ENCODE peak calls at places on chromosome 17, in ten cellular contexts. P, X, N, S, H, R, Y, M, T and K are unnamed samples.

GRCh38 chr17:67054011-67054591 is 9.7 kb downstream of the CACNG1 start:
- DNase-seq in P (no peak), X (no peak), N (no peak), S (no peak), H (no peak), R (no peak), Y (no peak), M (no peak), T (no peak), K (no peak)

GRCh38 chr17:36721560-36722120 is 120.3 kb downstream of the MRM1 start:
- DNase-seq in P (peak), X (no peak), N (no peak), S (peak), H (no peak), R (no peak), Y (no peak), M (no peak), T (no peak), K (no peak)

GRCh38 chr17:27976331-27976730 is 66.1 kb upstream of the NLK start:
- DNase-seq in P (peak), X (peak), N (no peak), S (no peak), H (no peak), R (peak), Y (no peak), M (no peak), T (no peak), K (no peak)

GRCh38 chr17:79073016-79073705 is 1.5 kb upstream of the ENGASE start:
- DNase-seq in P (no peak), X (no peak), N (no peak), S (no peak), H (no peak), R (no peak), Y (no peak), M (no peak), T (peak), K (no peak)

GRCh38 chr17:72806011-72806410 is 286.5 kb downstream of the SLC39A11 start:
- DNase-seq in P (no peak), X (peak), N (no peak), S (no peak), H (no peak), R (no peak), Y (no peak), M (no peak), T (no peak), K (no peak)

GRCh38 chr17:37483311-37484039 is 6.2 kb upstream of the DUSP14 start:
- DNase-seq in P (no peak), X (peak), N (peak), S (no peak), H (no peak), R (no peak), Y (no peak), M (no peak), T (no peak), K (no peak)

GRCh38 chr17:36072431-36073121 is 8.5 kb downstream of the CCL18 start:
- DNase-seq in P (peak), X (peak), N (no peak), S (peak), H (peak), R (peak), Y (peak), M (no peak), T (peak), K (no peak)

GRCh38 chr17:1940810-1941185 is 84.3 kb downstream of the RTN4RL1 start:
- DNase-seq in P (no peak), X (no peak), N (no peak), S (no peak), H (no peak), R (no peak), Y (no peak), M (no peak), T (no peak), K (no peak)

GRCh38 chr17:17114592-17115225 is 72.5 kb downstream of the MPRIP start:
- DNase-seq in P (no peak), X (no peak), N (no peak), S (no peak), H (no peak), R (no peak), Y (no peak), M (no peak), T (no peak), K (no peak)

GRCh38 chr17:3167574-3167973 is 29.7 kb upstream of the OR1A2 start:
- DNase-seq in P (no peak), X (no peak), N (no peak), S (no peak), H (no peak), R (no peak), Y (no peak), M (no peak), T (no peak), K (no peak)

GRCh38 chr17:76025294-76025693 is 1.8 kb downstream of the EVPL start:
- DNase-seq in P (no peak), X (no peak), N (no peak), S (no peak), H (no peak), R (no peak), Y (no peak), M (no peak), T (no peak), K (no peak)

GRCh38 chr17:42031584-42031983 is 11.7 kb downstream of the NKIRAS2 start:
- DNase-seq in P (no peak), X (no peak), N (no peak), S (no peak), H (no peak), R (no peak), Y (no peak), M (no peak), T (no peak), K (no peak)

GRCh38 chr17:78665952-78666920 is 89.0 kb upstream of the DNAH17 start:
- DNase-seq in P (no peak), X (no peak), N (no peak), S (no peak), H (peak), R (no peak), Y (no peak), M (no peak), T (peak), K (no peak)

GRCh38 chr17:78915872-78916632 is 9.1 kb downstream of the TIMP2 start:
- DNase-seq in P (peak), X (no peak), N (no peak), S (no peak), H (no peak), R (no peak), Y (peak), M (no peak), T (peak), K (peak)

GRCh38 chr17:62778990-62779681 is 29.0 kb downstream of the MARCHF10 start:
- DNase-seq in P (peak), X (peak), N (peak), S (peak), H (no peak), R (peak), Y (peak), M (no peak), T (peak), K (no peak)

GRCh38 chr17:66347661-66348604 is 45.5 kb downstream of the PRKCA start:
- DNase-seq in P (peak), X (peak), N (peak), S (no peak), H (no peak), R (peak), Y (no peak), M (no peak), T (no peak), K (peak)

GRCh38 chr17:76223802-76224201 is 16.5 kb downstream of the RNF157 start:
- DNase-seq in P (no peak), X (no peak), N (no peak), S (no peak), H (no peak), R (no peak), Y (no peak), M (no peak), T (no peak), K (no peak)

GRCh38 chr17:77601054-77601979 is 357.2 kb upstream of the TNRC6C start:
- DNase-seq in P (no peak), X (no peak), N (no peak), S (no peak), H (no peak), R (no peak), Y (no peak), M (no peak), T (no peak), K (no peak)

GRCh38 chr17:3911271-3912053 is 4.8 kb downstream of the P2RX1 start:
- DNase-seq in P (no peak), X (no peak), N (peak), S (no peak), H (peak), R (no peak), Y (peak), M (no peak), T (no peak), K (no peak)

GRCh38 chr17:13599168-13599577 is 2.6 kb downstream of the HS3ST3A1 start:
- DNase-seq in P (no peak), X (no peak), N (no peak), S (no peak), H (no peak), R (no peak), Y (no peak), M (no peak), T (no peak), K (no peak)

GRCh38 chr17:51435641-51436091 is 175.3 kb downstream of the UTP18 start:
- DNase-seq in P (peak), X (peak), N (no peak), S (peak), H (no peak), R (peak), Y (peak), M (no peak), T (peak), K (peak)

GRCh38 chr17:8016632-8017424 is 14.4 kb downstream of the GUCY2D start:
- DNase-seq in P (peak), X (peak), N (no peak), S (peak), H (no peak), R (peak), Y (peak), M (no peak), T (peak), K (peak)

GRCh38 chr17:60676758-60677307 is 818 bp upstream of the BCAS3 start:
- DNase-seq in P (no peak), X (no peak), N (no peak), S (no peak), H (no peak), R (no peak), Y (no peak), M (no peak), T (no peak), K (no peak)

GRCh38 chr17:77392376-77393273 is 251.9 kb downstream of the SEC14L1 start:
- DNase-seq in P (peak), X (no peak), N (no peak), S (no peak), H (no peak), R (no peak), Y (peak), M (no peak), T (no peak), K (no peak)

GRCh38 chr17:48030531-48030930 is 7.1 kb downstream of the COPZ2 start:
- DNase-seq in P (no peak), X (no peak), N (no peak), S (no peak), H (no peak), R (no peak), Y (no peak), M (no peak), T (no peak), K (no peak)

GRCh38 chr17:10063730-10064221 is 134.6 kb downstream of the GAS7 start:
- DNase-seq in P (peak), X (no peak), N (no peak), S (no peak), H (no peak), R (no peak), Y (no peak), M (no peak), T (peak), K (peak)

GRCh38 chr17:63082952-63083351 is 116.9 kb downstream of the TANC2 start:
- DNase-seq in P (peak), X (peak), N (no peak), S (no peak), H (no peak), R (no peak), Y (no peak), M (no peak), T (no peak), K (no peak)